ENCODE peak calls at places on chromosomes 16 and 17, in five cellular contexts. Q, T, K, C and H are unnamed samples.

GRCh38 chr16:35745191-35745590 is 2285.8 kb downstream of the TP53TG3F start:
- DNase-seq in Q (no peak), T (no peak), K (no peak), C (no peak), H (no peak)

GRCh38 chr17:77462101-77462500 is 321.3 kb downstream of the SEC14L1 start:
- DNase-seq in Q (no peak), T (no peak), K (no peak), C (peak; percentile 38), H (no peak)

GRCh38 chr16:87425941-87426340 is 33.8 kb downstream of the MAP1LC3B start:
- DNase-seq in Q (no peak), T (no peak), K (no peak), C (no peak), H (no peak)

GRCh38 chr17:55527520-55528118 is 16.4 kb upstream of the SMIM36 start:
- DNase-seq in Q (peak; percentile 82), T (peak; percentile 38), K (peak; percentile 23), C (no peak), H (peak; percentile 41)

GRCh38 chr17:31416503-31416923 is 25.0 kb downstream of the RAB11FIP4 start:
- DNase-seq in Q (no peak), T (no peak), K (no peak), C (peak; percentile 70), H (no peak)

GRCh38 chr17:3739422-3740124 is 15.9 kb downstream of the HASPIN start:
- DNase-seq in Q (peak; percentile 75), T (no peak), K (no peak), C (no peak), H (no peak)

GRCh38 chr17:21452377-21453143 is 76.4 kb downstream of the KCNJ12 start:
- DNase-seq in Q (peak; percentile 86), T (peak; percentile 28), K (peak; percentile 60), C (peak; percentile 69), H (no peak)

GRCh38 chr17:17710728-17711541 is 29.7 kb downstream of the RAI1 start:
- DNase-seq in Q (peak; percentile 98), T (peak; percentile 70), K (peak; percentile 73), C (no peak), H (peak; percentile 89)

GRCh38 chr17:8572767-8573166 is 57.8 kb downstream of the MYH10 start:
- DNase-seq in Q (no peak), T (no peak), K (no peak), C (no peak), H (no peak)

GRCh38 chr17:50209472-50210248 is 8.2 kb upstream of the COL1A1 start:
- DNase-seq in Q (peak; percentile 97), T (peak; percentile 95), K (peak; percentile 69), C (peak; percentile 92), H (no peak)

GRCh38 chr17:44350733-44351226 is 5.7 kb downstream of the GRN start:
- DNase-seq in Q (peak; percentile 96), T (peak; percentile 18), K (peak; percentile 85), C (peak; percentile 73), H (peak; percentile 90)

GRCh38 chr17:49742256-49742655 is 21.7 kb downstream of the FAM117A start:
- DNase-seq in Q (no peak), T (no peak), K (no peak), C (no peak), H (no peak)

GRCh38 chr17:18257268-18257681 is 1.3 kb downstream of the FLII start:
- DNase-seq in Q (peak; percentile 88), T (no peak), K (no peak), C (no peak), H (peak; percentile 75)

GRCh38 chr17:68290955-68291835 is at the start of the genes ARSG and SLC16A6:
- DNase-seq in Q (peak; percentile 92), T (no peak), K (peak; percentile 68), C (peak; percentile 45), H (peak; percentile 69)

GRCh38 chr17:16013943-16014407 is 14.4 kb downstream of the TTC19 start:
- DNase-seq in Q (no peak), T (peak; percentile 53), K (no peak), C (no peak), H (no peak)

GRCh38 chr16:75420987-75421819 is 12.1 kb downstream of the CFDP1 start:
- DNase-seq in Q (peak; percentile 93), T (no peak), K (peak; percentile 86), C (peak; percentile 92), H (peak; percentile 62)

GRCh38 chr16:11085025-11085485 is 140.7 kb downstream of the CLEC16A start:
- DNase-seq in Q (peak; percentile 58), T (no peak), K (no peak), C (no peak), H (no peak)

GRCh38 chr16:55638256-55638655 is 17.5 kb upstream of the SLC6A2 start:
- DNase-seq in Q (no peak), T (no peak), K (no peak), C (no peak), H (no peak)

GRCh38 chr17:2150871-2151270 is 96.0 kb downstream of the HIC1 start:
- DNase-seq in Q (no peak), T (no peak), K (no peak), C (no peak), H (no peak)

GRCh38 chr16:22324787-22325597 is 27.8 kb downstream of the POLR3E start:
- DNase-seq in Q (peak; percentile 24), T (no peak), K (no peak), C (no peak), H (no peak)

GRCh38 chr16:12535535-12536411 is 267.9 kb downstream of the CPPED1 start:
- DNase-seq in Q (peak; percentile 84), T (no peak), K (no peak), C (no peak), H (no peak)

GRCh38 chr16:74603848-74604247 is 3.1 kb downstream of the GLG1 start:
- DNase-seq in Q (no peak), T (no peak), K (no peak), C (no peak), H (no peak)

GRCh38 chr16:69620564-69620963 is 54.8 kb downstream of the NFAT5 start:
- DNase-seq in Q (no peak), T (no peak), K (no peak), C (no peak), H (no peak)

GRCh38 chr17:36498155-36498554 is 11.7 kb downstream of the ZNHIT3 start:
- DNase-seq in Q (peak; percentile 42), T (no peak), K (no peak), C (no peak), H (no peak)

GRCh38 chr16:57147381-57148191 is 38.3 kb downstream of the PSME3IP1 start:
- DNase-seq in Q (peak; percentile 46), T (no peak), K (no peak), C (peak; percentile 43), H (no peak)

GRCh38 chr17:82419471-82419995 is 1.1 kb upstream of the OGFOD3 start:
- DNase-seq in Q (no peak), T (no peak), K (no peak), C (no peak), H (no peak)

DNA sequence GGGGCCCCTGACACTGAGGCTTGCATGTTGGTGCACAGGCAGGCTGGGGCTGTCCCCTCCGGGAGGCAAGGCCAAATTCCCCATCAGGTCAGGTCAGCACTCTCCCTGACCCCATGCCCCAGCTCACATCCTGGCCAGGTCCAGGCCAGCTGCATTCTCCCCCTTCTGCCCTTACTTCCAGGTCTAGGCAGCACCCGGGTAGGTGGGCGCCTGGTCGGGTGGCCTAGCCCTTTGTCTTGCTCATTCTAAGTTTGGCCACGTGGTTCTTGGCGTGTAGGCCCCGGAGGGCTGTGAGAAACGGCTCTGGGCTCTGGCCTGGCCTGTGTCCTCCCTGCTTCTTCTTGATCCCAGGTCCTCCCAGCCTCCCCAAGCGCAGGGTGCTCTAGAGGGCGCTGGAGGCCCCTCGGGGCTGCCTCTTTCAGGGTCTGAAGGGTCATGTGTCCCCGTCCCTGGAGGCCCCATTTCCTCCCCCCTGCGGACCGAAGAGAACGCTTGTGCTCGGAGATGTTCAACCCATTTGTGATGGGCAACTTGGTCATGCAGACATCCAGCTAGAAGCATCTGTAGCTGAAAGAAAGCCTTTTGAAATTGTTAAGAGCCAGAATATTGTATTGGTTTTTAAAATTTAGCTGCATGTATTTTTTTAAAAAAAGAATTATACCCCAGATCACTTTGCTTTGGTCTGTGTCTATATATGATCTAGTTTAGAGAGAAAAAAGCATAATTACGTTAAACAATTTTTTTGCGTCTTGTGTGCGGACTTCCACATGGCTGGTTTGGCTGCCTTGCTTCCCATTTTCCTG is 6.7 kb downstream of the BAHCC1 start:
- DNase-seq in Q (peak; percentile 92), T (no peak), K (no peak), C (peak; percentile 74), H (no peak)
- TF ChIP-seq CTCF in Q (peak; percentile 68), T (peak; percentile 53), K (no peak), C (no peak), H (no peak)

DNA sequence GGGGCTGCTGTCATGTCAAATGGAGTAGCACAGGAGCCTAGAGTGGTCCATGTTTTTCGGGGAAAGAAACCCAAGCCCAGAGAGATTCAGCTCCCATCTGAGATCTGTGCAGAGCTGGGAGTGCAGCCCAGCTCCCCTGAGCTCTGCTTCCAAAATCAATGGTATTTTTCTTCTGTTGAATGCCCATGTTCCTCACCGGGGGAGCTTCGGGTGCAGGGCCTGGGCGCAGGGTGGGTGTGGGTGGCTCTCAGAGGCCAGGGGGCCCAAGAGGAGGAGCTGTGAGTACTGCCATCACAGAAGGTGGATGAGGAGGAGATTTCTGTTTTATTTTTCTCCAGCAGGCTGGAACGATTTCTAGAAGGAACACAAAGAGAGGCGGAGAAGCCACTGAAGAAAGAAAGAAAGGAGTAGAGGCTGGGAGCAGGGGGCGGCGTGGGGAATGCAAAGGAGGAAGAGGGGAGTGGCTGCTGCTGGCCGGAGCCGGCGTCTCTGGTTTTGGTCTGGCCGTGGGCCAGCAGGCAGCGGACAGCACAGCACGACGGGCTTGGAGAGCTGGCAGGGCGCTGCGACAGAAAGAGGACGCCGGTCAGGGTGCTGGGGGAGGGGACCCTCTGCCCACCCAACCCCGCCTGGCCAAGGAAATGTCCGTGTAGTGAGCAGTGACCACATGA is 76.2 kb upstream of the KSR1 start:
- DNase-seq in Q (peak; percentile 31), T (no peak), K (peak; percentile 39), C (peak; percentile 85), H (peak; percentile 77)
- TF ChIP-seq CTCF in Q (no peak), T (no peak), K (no peak), C (no peak), H (no peak)

DNA sequence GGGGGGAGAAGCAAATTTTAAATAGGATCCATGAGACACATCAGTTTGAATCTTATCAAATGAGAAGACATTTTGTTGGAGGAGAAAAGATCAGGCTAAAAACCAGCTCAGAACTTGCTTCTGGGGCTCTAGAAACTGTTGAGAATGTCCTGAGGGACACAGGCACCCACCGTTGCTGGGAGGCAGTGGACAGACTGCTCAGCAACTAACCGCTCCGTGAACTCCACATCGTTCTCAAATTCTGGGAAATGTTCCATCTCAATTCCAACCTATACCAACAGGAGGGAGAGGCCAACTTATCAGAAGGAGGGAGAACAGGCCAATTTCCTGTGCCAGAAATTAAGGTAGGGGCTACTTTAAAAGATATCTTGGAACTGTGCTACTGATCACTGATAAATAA is 8.4 kb downstream of the TAT start:
- DNase-seq in Q (no peak), T (peak; percentile 15), K (no peak), C (no peak), H (no peak)
- TF ChIP-seq CTCF in Q (no peak), T (no peak), K (no peak), C (no peak), H (no peak)

DNA sequence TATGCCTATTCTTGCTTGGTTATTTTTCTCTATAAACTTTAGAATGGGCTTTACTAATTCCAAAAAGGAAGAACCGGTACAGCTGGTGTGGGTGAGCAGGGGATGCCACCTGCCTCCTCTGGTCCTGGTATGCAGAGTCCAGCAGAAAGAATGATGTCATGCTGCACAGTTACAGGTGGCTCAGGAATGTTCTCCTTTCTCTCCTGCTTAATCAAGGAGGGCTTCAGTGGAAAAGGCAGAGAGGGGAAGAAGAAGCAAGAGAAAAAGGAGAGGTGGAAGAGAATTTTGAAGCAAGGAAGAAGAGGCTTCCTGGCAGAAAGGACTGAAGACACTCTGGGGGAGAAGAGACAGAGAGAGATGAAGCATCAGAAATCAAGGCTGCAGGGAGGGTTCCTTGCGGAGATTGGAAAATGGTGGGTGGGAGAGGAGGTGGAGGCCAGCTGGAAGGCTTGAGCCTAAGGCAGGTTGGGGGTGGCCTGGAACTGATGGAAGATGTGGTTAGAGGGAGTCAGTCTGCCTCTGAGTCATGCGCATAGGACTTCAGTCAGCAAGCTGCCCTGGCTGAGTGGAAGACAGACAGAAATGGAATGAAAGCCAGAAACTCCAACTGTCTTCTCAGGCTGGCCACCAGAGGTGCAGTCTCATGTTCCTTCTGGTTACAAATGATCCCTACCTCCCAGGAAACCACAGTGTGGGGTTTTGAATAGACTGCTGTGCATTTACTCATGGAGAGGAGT is 64.6 kb upstream of the CRHR1 start:
- DNase-seq in Q (peak; percentile 84), T (peak; percentile 16), K (no peak), C (no peak), H (peak; percentile 68)
- TF ChIP-seq CTCF in Q (peak; percentile 71), T (peak; percentile 58), K (no peak), C (no peak), H (peak; percentile 61)